ENCODE peak calls at places on chromosome 5, in seven cellular contexts. U is adrenal gland; X is psoas muscle; I is HepG2; T is CD8-positive, alpha-beta memory T cell; E is heart right ventricle; A is GM23248. V is an unnamed sample.
A peak's percentile ranks its signal among the peaks of the same experiment; 100 is the strongest.

GRCh38 chr5:170986598-170986997 is 124.8 kb downstream of the RANBP17 start:
- DNase-seq in U (no peak), T (no peak), I (no peak), X (no peak), E (no peak), A (peak; percentile 31), V (no peak)

GRCh38 chr5:132470596-132470995 is 20.0 kb downstream of the IRF1 start:
- DNase-seq in U (no peak), A (no peak), I (no peak), E (no peak), T (no peak), X (no peak), V (no peak)

GRCh38 chr5:15106530-15107283 is 235.1 kb upstream of the ANKH start:
- DNase-seq in E (no peak), A (no peak), X (no peak), I (no peak), T (no peak), U (no peak), V (no peak)

GRCh38 chr5:129963359-129963758 is 59.1 kb downstream of the CHSY3 start:
- DNase-seq in E (no peak), X (no peak), A (peak; percentile 88), I (no peak), U (no peak), T (no peak), V (no peak)

GRCh38 chr5:78574731-78575161 is 73.8 kb downstream of the LHFPL2 start:
- DNase-seq in U (no peak), X (no peak), E (no peak), A (peak; percentile 69), T (no peak), I (peak; percentile 52), V (no peak)

GRCh38 chr5:153565822-153566221 is 75.4 kb downstream of the GRIA1 start:
- DNase-seq in U (no peak), X (no peak), E (no peak), A (peak; percentile 90), T (no peak), I (no peak), V (no peak)

GRCh38 chr5:672329-673139 is 20.6 kb downstream of the TPPP start:
- DNase-seq in E (peak; percentile 87), A (peak; percentile 81), U (peak; percentile 60), X (peak; percentile 59), I (peak; percentile 82), T (peak; percentile 90), V (peak; percentile 58)

GRCh38 chr5:138330813-138331448 is 673 bp downstream of the CDC25C start:
- DNase-seq in U (no peak), T (no peak), X (no peak), A (peak; percentile 48), I (no peak), E (no peak), V (no peak)

GRCh38 chr5:92962752-92963151 is 618.3 kb downstream of the NR2F1-AS1 start:
- DNase-seq in X (no peak), E (no peak), T (no peak), U (no peak), A (no peak), I (peak; percentile 20), V (peak; percentile 8)

GRCh38 chr5:148853868-148854267 is 27.5 kb downstream of the ADRB2 start:
- DNase-seq in I (no peak), E (no peak), A (no peak), X (no peak), U (no peak), T (no peak), V (no peak)

GRCh38 chr5:135309391-135310327 is 89.4 kb downstream of the MACROH2A1 start:
- DNase-seq in T (no peak), X (no peak), A (peak; percentile 59), E (no peak), I (no peak), U (no peak), V (no peak)

GRCh38 chr5:66617991-66618768 is 22.0 kb downstream of the MAST4 start:
- DNase-seq in E (no peak), A (no peak), T (no peak), X (no peak), I (no peak), U (no peak), V (no peak)

GRCh38 chr5:148974638-148975330 is 88.1 kb downstream of the SH3TC2 start:
- DNase-seq in I (no peak), A (no peak), U (no peak), T (no peak), X (no peak), E (no peak), V (no peak)

GRCh38 chr5:72234898-72235297 is 85.1 kb downstream of the MRPS27 start:
- DNase-seq in E (no peak), A (no peak), T (no peak), X (no peak), U (no peak), I (no peak), V (no peak)

GRCh38 chr5:159923008-159923407 is 6.7 kb downstream of the ADRA1B start:
- DNase-seq in A (no peak), T (no peak), E (no peak), X (no peak), I (no peak), U (no peak), V (no peak)

GRCh38 chr5:142872217-142872616 is 102.0 kb downstream of the ARHGAP26 start:
- DNase-seq in A (no peak), T (no peak), E (no peak), U (no peak), I (no peak), X (no peak), V (no peak)

GRCh38 chr5:142870552-142870951 is 100.4 kb downstream of the ARHGAP26 start:
- DNase-seq in E (no peak), U (no peak), A (no peak), X (no peak), T (no peak), I (no peak), V (no peak)

GRCh38 chr5:142871056-142871879 is 101.1 kb downstream of the ARHGAP26 start:
- DNase-seq in I (no peak), E (no peak), U (no peak), T (no peak), X (no peak), A (no peak), V (no peak)

GRCh38 chr5:142871880-142872200 is 101.7 kb downstream of the ARHGAP26 start:
- DNase-seq in U (no peak), T (no peak), X (peak; percentile 30), A (peak; percentile 36), I (no peak), E (no peak), V (no peak)

DNA sequence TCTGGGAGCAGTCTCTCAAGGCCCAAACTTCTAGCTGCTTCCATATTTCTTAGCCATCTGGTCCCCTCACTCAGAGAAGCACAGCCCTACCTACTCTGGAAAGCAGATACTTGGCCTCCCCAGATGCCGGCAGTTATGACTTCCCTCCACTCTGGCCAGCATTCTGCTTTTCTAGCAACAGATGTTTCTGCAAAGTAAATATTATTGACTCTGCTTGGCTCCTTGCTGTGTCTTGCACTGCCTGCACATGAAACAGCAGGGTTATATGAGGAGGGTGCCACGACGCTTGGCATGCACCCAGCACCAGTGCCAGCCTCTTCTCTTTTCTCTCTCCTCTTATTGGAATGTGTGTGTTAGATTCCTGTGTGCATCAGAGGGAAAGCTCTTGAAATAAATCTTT is 99.7 kb downstream of the ARHGAP26 start:
- DNase-seq in X (no peak), E (peak; percentile 45), T (no peak), A (no peak), I (no peak), U (no peak), V (no peak)
- H3K27ac ChIP-seq in X (no peak overlapping the region), E (no peak overlapping the region), T (no peak overlapping the region), A (no peak overlapping the region), I (no peak overlapping the region), U (no peak overlapping the region), V (no peak overlapping the region)

GRCh38 chr5:168885324-168886120 is 306.4 kb upstream of the PANK3 start:
- DNase-seq in E (peak; percentile 63), U (peak; percentile 24), A (peak; percentile 66), I (no peak), T (no peak), X (no peak), V (no peak)
- H3K27ac ChIP-seq in E (peak overlapping the region; percentile 78), U (no peak overlapping the region), A (peak overlapping the region; percentile 11), I (no peak overlapping the region), T (no peak overlapping the region), X (no peak overlapping the region), V (no peak overlapping the region)

DNA sequence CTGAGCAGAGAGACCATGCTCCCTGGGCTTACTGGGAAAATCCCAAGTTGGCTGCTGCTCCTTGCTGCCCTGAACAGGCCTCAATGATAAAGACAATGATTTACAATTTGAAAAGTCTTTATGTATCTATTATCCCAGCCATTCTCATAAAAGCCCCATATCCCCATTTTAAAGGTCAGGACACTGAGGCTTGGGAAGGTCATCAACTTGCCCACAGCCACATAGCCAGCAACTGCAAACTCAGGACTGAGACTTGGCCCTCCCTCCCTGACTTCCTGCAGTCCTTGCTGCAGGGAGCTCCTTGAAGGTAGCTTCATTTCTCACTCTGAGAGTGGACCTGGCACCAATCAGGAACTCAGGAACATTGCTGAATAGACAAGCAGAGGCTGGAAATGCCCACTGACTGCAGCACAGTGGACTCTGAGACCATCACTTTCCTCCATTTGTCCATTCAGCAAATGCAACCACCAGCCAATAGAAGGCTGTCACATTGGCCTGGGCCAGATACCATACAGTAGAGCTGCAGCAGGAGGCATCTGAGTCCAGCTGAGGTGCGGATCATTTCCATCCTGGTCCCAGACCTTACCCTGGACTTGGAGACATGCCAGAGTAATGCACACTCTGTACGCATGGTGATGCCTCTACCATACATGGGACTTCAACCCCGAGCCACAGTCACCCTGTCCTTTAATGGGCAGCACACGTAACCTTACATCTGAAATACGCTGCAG is 18.3 kb downstream of the TNIP1 start:
- DNase-seq in T (no peak), I (no peak), X (no peak), U (no peak), E (no peak), A (no peak), V (no peak)
- H3K27ac ChIP-seq in T (no peak overlapping the region), I (peak overlapping the region; percentile 12), X (peak overlapping the region; percentile 92), U (peak overlapping the region; percentile 93), E (peak overlapping the region; percentile 88), A (peak overlapping the region; percentile 49), V (no peak overlapping the region)

GRCh38 chr5:76474377-76474776 is 71.3 kb downstream of the IQGAP2 start:
- DNase-seq in A (no peak), U (no peak), I (no peak), T (no peak), E (no peak), X (no peak), V (no peak)

GRCh38 chr5:76475358-76475757 is 72.3 kb downstream of the IQGAP2 start:
- DNase-seq in A (no peak), U (no peak), X (no peak), I (no peak), T (no peak), E (no peak), V (no peak)

GRCh38 chr5:76472338-76473336 is 69.6 kb downstream of the IQGAP2 start:
- DNase-seq in A (no peak), E (no peak), U (no peak), T (no peak), X (no peak), I (peak; percentile 90), V (no peak)

GRCh38 chr5:76471994-76472337 is 68.9 kb downstream of the IQGAP2 start:
- DNase-seq in I (no peak), A (no peak), X (no peak), U (no peak), T (no peak), E (no peak), V (no peak)

GRCh38 chr5:76473676-76474075 is 70.6 kb downstream of the IQGAP2 start:
- DNase-seq in X (no peak), E (no peak), T (peak; percentile 80), U (no peak), I (no peak), A (no peak), V (no peak)
- H3K27ac ChIP-seq in X (no peak overlapping the region), E (no peak overlapping the region), T (no peak overlapping the region), U (no peak overlapping the region), I (no peak overlapping the region), A (no peak overlapping the region), V (no peak overlapping the region)